ENCODE peak calls at places on chromosomes 3 and 15, in six cellular contexts. I, M, W, A, N and K are unnamed samples.

GRCh38 chr3:138307896-138308295 is 21.8 kb downstream of the NME9 start:
- DNase-seq in I (no peak), M (no peak), W (no peak), A (no peak), N (no peak), K (no peak)

GRCh38 chr15:94246016-94246415 is 14.7 kb downstream of the MCTP2 start:
- DNase-seq in I (no peak), M (no peak), W (no peak), A (no peak), N (no peak), K (no peak)

GRCh38 chr15:60442763-60443162 is 36.2 kb downstream of the ICE2 start:
- DNase-seq in I (no peak), M (peak), W (peak), A (no peak), N (no peak), K (no peak)

GRCh38 chr3:84958495-84959469 is at the start of gene CADM2:
- DNase-seq in I (no peak), M (peak), W (peak), A (peak), N (peak), K (peak)

GRCh38 chr3:123420416-123420968 is 28.4 kb downstream of the ADCY5 start:
- DNase-seq in I (no peak), M (no peak), W (no peak), A (no peak), N (no peak), K (no peak)

GRCh38 chr3:192916455-192917257 is 1.0 kb downstream of the MB21D2 start:
- DNase-seq in I (no peak), M (peak), W (peak), A (peak), N (peak), K (peak)

GRCh38 chr15:67836477-67836876 is 3.4 kb downstream of the RNU6-1 start:
- DNase-seq in I (no peak), M (peak), W (peak), A (peak), N (no peak), K (no peak)

GRCh38 chr15:56385908-56386307 is 20.7 kb downstream of the TEX9 start:
- DNase-seq in I (no peak), M (no peak), W (no peak), A (no peak), N (no peak), K (no peak)

GRCh38 chr3:190131329-190131728 is 10.6 kb upstream of the P3H2 start:
- DNase-seq in I (peak), M (peak), W (peak), A (no peak), N (no peak), K (no peak)

GRCh38 chr3:65587650-65588439 is 450.9 kb downstream of the MAGI1 start:
- DNase-seq in I (no peak), M (peak), W (no peak), A (no peak), N (no peak), K (no peak)

GRCh38 chr3:17195192-17195611 is 310.4 kb downstream of the PLCL2 start:
- DNase-seq in I (no peak), M (no peak), W (no peak), A (no peak), N (no peak), K (no peak)

GRCh38 chr3:176167272-176167671 is 1030.0 kb downstream of the TBL1XR1 start:
- DNase-seq in I (peak), M (peak), W (peak), A (no peak), N (no peak), K (no peak)

GRCh38 chr3:50581459-50581842 is 12.1 kb downstream of the HEMK1 start:
- DNase-seq in I (no peak), M (no peak), W (no peak), A (no peak), N (no peak), K (no peak)

GRCh38 chr15:50049871-50050270 is 69.2 kb downstream of the ATP8B4 start:
- DNase-seq in I (no peak), M (no peak), W (no peak), A (no peak), N (no peak), K (no peak)

GRCh38 chr3:139477710-139478640 is 1.7 kb upstream of the RBP2 start:
- DNase-seq in I (no peak), M (peak), W (peak), A (no peak), N (no peak), K (no peak)

DNA sequence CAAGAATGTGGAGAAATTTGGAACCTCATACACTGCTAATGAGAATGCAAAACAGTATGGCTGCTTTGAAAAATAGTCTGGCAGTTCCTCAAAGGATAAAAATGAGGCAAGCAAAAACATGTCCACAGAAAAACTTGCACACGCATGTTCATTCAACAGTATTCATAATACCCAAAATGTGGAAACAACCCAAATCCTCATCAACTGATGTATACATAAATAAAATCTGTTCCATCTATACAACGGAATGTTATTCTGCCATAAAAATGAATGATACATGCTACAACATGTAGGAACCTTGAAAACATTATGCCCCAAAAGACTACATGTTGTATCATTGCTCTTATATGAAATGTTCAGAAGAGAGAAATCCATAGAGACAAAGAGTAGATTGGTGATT is 36.4 kb upstream of the OXTR start:
- DNase-seq in I (no peak), M (peak), W (peak), A (no peak), N (no peak), K (no peak)
- TF ChIP-seq CTCF in I (no peak), M (no peak), W (no peak), A (no peak), N (no peak), K (no peak)

GRCh38 chr3:5213574-5213966 is 26.1 kb downstream of the EDEM1 start:
- DNase-seq in I (no peak), M (no peak), W (no peak), A (no peak), N (no peak), K (no peak)
- TF ChIP-seq CTCF in I (no peak), M (no peak), W (no peak), A (no peak), N (no peak), K (no peak)

GRCh38 chr3:115385935-115386334 is 237.4 kb upstream of the GAP43 start:
- DNase-seq in I (no peak), M (no peak), W (no peak), A (no peak), N (no peak), K (no peak)

GRCh38 chr3:115381573-115381912 is 234.5 kb upstream of the ZBTB20 start:
- DNase-seq in I (no peak), M (no peak), W (no peak), A (no peak), N (no peak), K (no peak)

GRCh38 chr3:115386347-115386746 is 237.0 kb upstream of the GAP43 start:
- DNase-seq in I (no peak), M (no peak), W (no peak), A (no peak), N (no peak), K (no peak)

GRCh38 chr3:115381931-115382330 is 234.8 kb upstream of the ZBTB20 start:
- DNase-seq in I (no peak), M (no peak), W (no peak), A (no peak), N (no peak), K (no peak)

GRCh38 chr3:115380883-115381572 is 233.9 kb upstream of the ZBTB20 start:
- DNase-seq in I (no peak), M (no peak), W (no peak), A (no peak), N (no peak), K (no peak)
- TF ChIP-seq CTCF in I (peak), M (peak), W (no peak), A (no peak), N (peak), K (no peak)

DNA sequence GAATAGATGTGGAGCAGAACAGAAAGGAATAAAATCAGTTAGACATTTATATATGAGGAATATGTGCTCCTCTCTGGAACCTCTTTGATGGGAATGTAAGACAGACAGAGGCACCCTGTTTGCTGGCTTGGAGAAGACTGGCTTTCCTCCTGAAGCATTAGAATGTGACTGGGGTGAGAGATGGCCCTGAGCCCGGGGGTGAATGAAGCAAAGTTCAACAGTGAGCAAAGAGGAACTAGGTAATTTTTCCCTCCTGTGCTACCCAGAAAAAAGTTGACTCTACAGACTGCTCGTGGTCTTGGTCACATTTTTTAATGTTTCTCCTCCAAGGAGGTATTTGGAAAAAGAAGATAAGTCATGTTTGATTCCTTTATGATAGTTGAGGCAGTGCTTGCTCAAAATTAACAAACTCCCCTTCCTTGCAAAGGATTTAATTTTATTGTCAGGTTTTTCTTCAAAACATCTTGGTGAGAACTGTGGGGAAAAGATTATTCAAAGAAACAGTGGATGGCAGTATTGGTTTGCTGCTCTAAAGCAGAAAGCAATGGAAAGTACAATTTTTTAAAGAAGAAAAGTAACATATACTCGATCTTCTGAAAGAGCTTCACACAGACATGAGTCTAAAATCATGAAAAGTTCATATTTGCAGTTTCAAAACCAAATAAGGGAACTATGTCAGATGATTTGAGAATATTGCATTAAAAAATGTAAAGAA is 370.4 kb upstream of the CDIN1 start:
- DNase-seq in I (no peak), M (no peak), W (no peak), A (no peak), N (no peak), K (no peak)
- TF ChIP-seq CTCF in I (peak), M (no peak), W (no peak), A (no peak), N (no peak), K (no peak)

GRCh38 chr3:78163379-78163778 is 1123.5 kb downstream of the ROBO2 start:
- DNase-seq in I (no peak), M (no peak), W (no peak), A (no peak), N (no peak), K (no peak)

GRCh38 chr3:78161736-78162135 is 1121.8 kb downstream of the ROBO2 start:
- DNase-seq in I (no peak), M (no peak), W (no peak), A (no peak), N (no peak), K (no peak)

GRCh38 chr3:78165876-78166275 is 1126.0 kb downstream of the ROBO2 start:
- DNase-seq in I (no peak), M (peak), W (peak), A (no peak), N (no peak), K (no peak)
- TF ChIP-seq CTCF in I (no peak), M (peak), W (no peak), A (no peak), N (no peak), K (peak)

GRCh38 chr15:39898317-39898716 is 21.7 kb downstream of the GPR176 start:
- DNase-seq in I (no peak), M (no peak), W (no peak), A (no peak), N (no peak), K (no peak)

GRCh38 chr15:39896101-39896500 is 24.0 kb downstream of the GPR176 start:
- DNase-seq in I (no peak), M (no peak), W (no peak), A (no peak), N (no peak), K (no peak)

GRCh38 chr15:39896837-39897236 is 23.2 kb downstream of the GPR176 start:
- DNase-seq in I (no peak), M (no peak), W (no peak), A (no peak), N (no peak), K (no peak)
- TF ChIP-seq CTCF in I (no peak), M (no peak), W (no peak), A (no peak), N (no peak), K (no peak)

GRCh38 chr3:132268956-132269355 is 48.3 kb upstream of the ACP3 start:
- DNase-seq in I (peak), M (peak), W (peak), A (no peak), N (no peak), K (no peak)
- TF ChIP-seq CTCF in I (peak), M (peak), W (peak), A (no peak), N (no peak), K (peak)